ENCODE peak calls at places on chromosomes 4 and X, in eight cellular contexts. N is psoas muscle, C is sigmoid colon, K is tibial artery, R is thoracic aorta, L is lung, M is left ventricle myocardium inferior, U is HCT116. Y is an unnamed sample. For H3K9me3, the result is how much of the 10 kb centered on the place peaks cover.

GRCh38 chrX:84168095-84168494 is 19.9 kb downstream of the RPS6KA6 start:
- DNase-seq in C (no peak), L (no peak), N (no peak), K (no peak), M (no peak), U (no peak), R (no peak), Y (no peak)

GRCh38 chr4:74548561-74548960 is 103.6 kb downstream of the AREG start:
- DNase-seq in U (no peak), N (no peak), C (no peak), M (no peak), K (no peak), R (no peak), L (no peak), Y (no peak)

GRCh38 chr4:55437356-55437796 is 41.6 kb downstream of the TMEM165 start:
- DNase-seq in L (no peak), R (no peak), K (no peak), N (no peak), C (no peak), U (no peak), M (no peak), Y (no peak)

GRCh38 chr4:152850377-152850776 is 70.6 kb downstream of the ARFIP1 start:
- DNase-seq in L (peak), N (peak), R (no peak), U (no peak), M (no peak), K (no peak), C (no peak), Y (no peak)

GRCh38 chrX:41302293-41302868 is 31.6 kb upstream of the DDX3X start:
- DNase-seq in K (no peak), C (no peak), N (no peak), L (no peak), R (no peak), M (no peak), U (no peak), Y (no peak)

GRCh38 chr4:187218705-187219245 is 495.1 kb upstream of the FAT1 start:
- DNase-seq in C (no peak), M (no peak), K (no peak), N (no peak), L (no peak), R (no peak), U (no peak), Y (peak)

GRCh38 chr4:148477276-148477675 is 35.1 kb upstream of the NR3C2 start:
- DNase-seq in N (no peak), M (no peak), U (no peak), L (no peak), C (no peak), K (no peak), R (no peak), Y (no peak)

GRCh38 chr4:4761128-4761991 is 98.1 kb upstream of the MSX1 start:
- DNase-seq in C (no peak), N (no peak), L (no peak), U (peak), M (no peak), K (no peak), R (no peak), Y (no peak)

GRCh38 chr4:85776579-85776978 is 301.6 kb downstream of the ARHGAP24 start:
- DNase-seq in L (no peak), R (no peak), U (peak), C (no peak), N (no peak), M (no peak), K (no peak), Y (no peak)

GRCh38 chr4:89242864-89243740 is 64.5 kb downstream of the GPRIN3 start:
- DNase-seq in C (no peak), U (no peak), R (no peak), M (no peak), K (no peak), N (no peak), L (no peak), Y (no peak)

GRCh38 chr4:124276461-124276860 is 436.1 kb downstream of the ANKRD50 start:
- DNase-seq in M (no peak), U (no peak), N (no peak), L (no peak), R (no peak), C (no peak), K (no peak), Y (no peak)

GRCh38 chr4:97404876-97405523 is 738.3 kb downstream of the STPG2 start:
- DNase-seq in R (no peak), C (no peak), K (no peak), U (no peak), L (no peak), M (no peak), N (no peak), Y (no peak)

GRCh38 chr4:185859106-185859505 is 47.1 kb upstream of the SORBS2 start:
- DNase-seq in M (no peak), U (no peak), R (no peak), L (no peak), N (no peak), K (no peak), C (no peak), Y (no peak)

GRCh38 chrX:150869450-150869849 is 29.0 kb downstream of the CD99L2 start:
- DNase-seq in R (no peak), C (no peak), N (peak), L (no peak), K (no peak), U (no peak), M (peak), Y (no peak)

GRCh38 chrX:30906726-30907125 is 17.7 kb upstream of the TAB3 start:
- DNase-seq in K (no peak), M (no peak), N (no peak), C (no peak), R (no peak), L (no peak), U (peak), Y (no peak)

GRCh38 chr4:124918559-124919122 is 206.1 kb upstream of the ANKRD50 start:
- DNase-seq in U (no peak), M (no peak), R (no peak), K (no peak), L (no peak), N (no peak), C (no peak), Y (no peak)

GRCh38 chrX:27008486-27008885 is 454.7 kb downstream of the PPP4R3C start:
- DNase-seq in K (no peak), M (no peak), N (no peak), L (no peak), R (no peak), C (no peak), U (no peak), Y (no peak)

GRCh38 chrX:138945219-138945618 is 233.7 kb upstream of the FGF13 start:
- DNase-seq in C (no peak), R (no peak), M (no peak), K (no peak), U (no peak), N (no peak), L (no peak), Y (no peak)

DNA sequence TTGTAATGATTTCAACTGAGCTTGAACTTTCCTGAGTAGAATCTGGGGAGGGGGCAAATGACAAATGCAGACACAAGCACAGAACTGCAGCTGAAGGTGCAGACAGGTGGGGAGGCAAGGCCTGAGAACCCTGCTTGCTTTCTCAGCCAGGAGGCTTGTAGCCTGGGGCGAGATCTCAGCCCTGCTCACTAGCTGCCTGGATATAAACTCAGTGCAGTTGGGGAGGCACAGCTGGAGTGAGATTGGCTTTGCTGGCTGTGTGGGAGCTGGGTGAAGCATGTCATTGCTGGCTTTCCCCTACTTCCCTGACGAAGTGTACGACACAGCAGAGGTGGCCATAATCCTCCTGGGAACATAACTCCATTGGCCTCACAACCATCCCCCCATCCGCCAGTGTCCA is 55.5 kb upstream of the NEXMIF start:
- DNase-seq in L (no peak), R (no peak), M (no peak), C (no peak), U (no peak), N (no peak), K (no peak), Y (no peak)
- H3K9me3 ChIP-seq in L (under half), R (under half), M (under half), C (under half), U (under half), N (under half), K (under half), Y (under half)

GRCh38 chr4:184409502-184409901 is 64.8 kb downstream of the IRF2 start:
- DNase-seq in C (no peak), R (no peak), L (no peak), U (no peak), K (no peak), M (no peak), N (no peak), Y (no peak)
- H3K27ac ChIP-seq in C (no peak), R (no peak), L (no peak), U (no peak), K (no peak), M (peak), N (peak), Y (no peak)

GRCh38 chr4:176492648-176493302 is 173.0 kb downstream of the SPCS3 start:
- DNase-seq in C (no peak), K (no peak), M (no peak), N (no peak), L (no peak), U (no peak), R (no peak), Y (no peak)
- H3K4me3 ChIP-seq in C (no peak), K (no peak), M (peak), N (no peak), L (no peak), U (no peak), R (no peak), Y (no peak)

DNA sequence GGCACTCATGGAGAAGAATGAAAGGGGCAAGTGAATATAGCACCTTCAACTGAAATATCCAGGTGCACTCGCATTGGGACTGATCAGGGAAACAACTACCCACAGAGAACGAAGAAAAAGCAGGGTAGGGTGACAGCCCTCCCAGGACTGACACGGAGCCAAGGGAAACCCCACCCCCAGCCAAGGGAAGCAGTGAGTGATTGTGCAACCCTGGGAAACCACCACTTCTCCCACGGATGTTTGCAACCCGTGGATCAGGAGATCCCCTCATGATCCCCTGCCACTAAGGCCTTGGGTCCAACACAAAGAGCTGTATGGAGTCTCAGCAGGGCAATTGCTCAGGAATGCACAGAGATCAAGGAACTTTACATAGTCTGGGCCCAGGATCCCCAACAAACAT is 158.5 kb upstream of the HCCS start:
- DNase-seq in U (no peak), N (no peak), M (peak), L (no peak), K (peak), R (no peak), C (no peak), Y (no peak)
- H3K9me3 ChIP-seq in U (under half), N (under half), M (under half), L (under half), K (under half), R (under half), C (under half), Y (under half)

GRCh38 chr4:99090511-99090910 is 1.9 kb upstream of the ADH5 start:
- DNase-seq in C (no peak), U (no peak), R (no peak), M (no peak), L (no peak), N (no peak), K (no peak), Y (no peak)
- H3K27ac ChIP-seq in C (peak), U (no peak), R (peak), M (peak), L (no peak), N (no peak), K (peak), Y (no peak)

GRCh38 chrX:2829066-2829430 is 318 bp downstream of the GYG2 start:
- DNase-seq in C (no peak), L (no peak), U (no peak), K (no peak), M (no peak), N (no peak), R (no peak), Y (no peak)

GRCh38 chrX:2831471-2832228 is 2.9 kb downstream of the GYG2 start:
- DNase-seq in C (no peak), K (no peak), M (no peak), N (no peak), R (no peak), U (no peak), L (no peak), Y (no peak)

GRCh38 chrX:2824886-2825285 is 3.8 kb upstream of the GYG2 start:
- DNase-seq in N (no peak), U (no peak), L (no peak), K (no peak), C (no peak), R (no peak), M (no peak), Y (no peak)

GRCh38 chrX:2829469-2830246 is 928 bp downstream of the GYG2 start:
- DNase-seq in M (no peak), N (no peak), C (no peak), L (no peak), K (no peak), R (no peak), U (no peak), Y (no peak)

DNA sequence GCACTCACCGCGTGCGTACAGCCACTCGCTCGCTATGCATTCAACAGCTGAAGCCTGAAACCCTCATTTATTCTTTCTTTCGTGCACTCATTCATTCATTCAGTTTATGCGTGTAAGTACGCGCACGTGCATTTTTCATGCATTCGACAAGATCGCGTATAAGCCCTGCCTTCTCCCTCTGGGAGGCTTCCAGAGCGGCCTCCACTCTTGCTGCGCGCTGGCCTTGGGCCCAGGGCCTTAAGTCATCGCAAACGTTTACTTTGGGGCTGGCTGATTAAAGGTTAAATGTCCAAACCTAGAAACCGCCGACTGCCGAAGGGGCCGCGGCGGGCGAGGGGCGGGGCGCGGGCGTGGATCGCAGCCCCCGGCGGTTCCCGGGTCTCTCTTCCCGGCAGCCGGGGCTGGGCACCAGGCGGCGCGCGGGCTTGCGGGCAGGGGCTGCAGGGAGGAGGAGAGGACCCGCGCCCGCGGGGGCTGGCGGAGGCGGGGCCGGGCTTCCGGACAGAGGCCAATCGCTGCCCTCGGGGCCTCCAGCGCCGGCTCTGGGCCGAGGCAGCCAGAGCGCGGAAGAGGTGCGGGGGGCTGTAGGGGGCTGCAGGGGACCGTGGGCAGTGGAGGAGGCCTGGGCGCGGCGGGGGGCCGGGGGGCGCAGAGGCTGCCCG is at the start of gene GYG2:
- DNase-seq in L (no peak), C (no peak), M (no peak), K (no peak), R (no peak), U (no peak), N (no peak), Y (no peak)
- H3K4me3 ChIP-seq in L (no peak), C (peak), M (peak), K (peak), R (peak), U (no peak), N (no peak), Y (peak)

Y was measured in AG04450.